ENCODE peak calls at places on chromosomes 13 and 19, in four cellular contexts. V is GM23248, J is hepatocyte, A is astrocyte. C is an unnamed sample.
A peak's percentile ranks its signal among the peaks of the same experiment; 100 is the strongest.

GRCh38 chr19:14115761-14116160 is 1.8 kb downstream of the PRKACA start:
- DNase-seq in V (no peak), A (no peak), J (no peak), C (no peak)

GRCh38 chr13:93862259-93862658 is 617.2 kb downstream of the DCT start:
- DNase-seq in A (peak; percentile 63), V (peak; percentile 60), J (no peak), C (no peak)

GRCh38 chr13:23966221-23966690 is 69.0 kb upstream of the C1QTNF9B start:
- DNase-seq in J (no peak), A (no peak), V (no peak), C (no peak)

GRCh38 chr19:33377586-33378475 is 4.3 kb downstream of the CEBPG start:
- DNase-seq in A (peak; percentile 7), J (no peak), V (peak; percentile 76), C (no peak)

GRCh38 chr13:23889598-23890224 is 511 bp upstream of the MIPEP start:
- DNase-seq in J (no peak), V (peak; percentile 65), A (peak; percentile 15), C (peak; percentile 49)

GRCh38 chr13:99605417-99606321 is 104.4 kb downstream of the TM9SF2 start:
- DNase-seq in V (peak; percentile 52), A (peak; percentile 2), J (peak; percentile 73), C (peak; percentile 69)

GRCh38 chr13:66102864-66103263 is 1127.3 kb downstream of the PCDH9 start:
- DNase-seq in A (no peak), J (no peak), V (no peak), C (no peak)

GRCh38 chr13:91056746-91057145 is 290.7 kb upstream of the MIR17HG start:
- DNase-seq in J (no peak), V (no peak), A (no peak), C (no peak)

GRCh38 chr13:50244913-50245574 is 229.8 kb downstream of the KCNRG start:
- DNase-seq in J (peak; percentile 77), A (peak; percentile 91), V (peak; percentile 88), C (peak; percentile 49)

GRCh38 chr19:40165362-40165937 is 25.8 kb upstream of the MAP3K10 start:
- DNase-seq in A (no peak), V (peak; percentile 67), J (peak; percentile 32), C (peak; percentile 84)

GRCh38 chr13:33994826-33995502 is 177.0 kb downstream of the RFC3 start:
- DNase-seq in A (no peak), V (no peak), J (no peak), C (no peak)

GRCh38 chr13:94329277-94329676 is 150.2 kb downstream of the DCT start:
- DNase-seq in J (no peak), A (peak; percentile 72), V (peak; percentile 34), C (no peak)

GRCh38 chr13:105497597-105497996 is 1037.9 kb downstream of the EFNB2 start:
- DNase-seq in A (no peak), J (no peak), V (no peak), C (no peak)

GRCh38 chr13:95457294-95457693 is 95.2 kb upstream of the CLDN10 start:
- DNase-seq in A (peak; percentile 10), V (no peak), J (no peak), C (no peak)

GRCh38 chr13:36193151-36193855 is 21.1 kb downstream of the SOHLH2 start:
- DNase-seq in J (no peak), V (peak; percentile 74), A (peak; percentile 31), C (peak; percentile 68)

GRCh38 chr13:36163809-36164308 is 32.7 kb upstream of the DCLK1 start:
- DNase-seq in J (peak; percentile 71), A (peak; percentile 96), V (peak; percentile 1), C (peak; percentile 95)

GRCh38 chr13:93268327-93269028 is 41.9 kb downstream of the GPC6 start:
- DNase-seq in V (no peak), A (no peak), J (no peak), C (no peak)

GRCh38 chr19:13788991-13789390 is 6.3 kb upstream of the ZSWIM4 start:
- DNase-seq in A (peak; percentile 91), V (peak; percentile 63), J (no peak), C (peak; percentile 41)

GRCh38 chr13:97945792-97946419 is 7.6 kb upstream of the IPO5 start:
- DNase-seq in J (no peak), V (peak; percentile 32), A (peak; percentile 48), C (no peak)

GRCh38 chr13:42041017-42041683 is 7.3 kb upstream of the DGKH start:
- DNase-seq in J (peak; percentile 75), A (peak; percentile 48), V (peak; percentile 75), C (peak; percentile 45)

GRCh38 chr13:50129065-50129922 is 114.0 kb downstream of the KCNRG start:
- DNase-seq in V (no peak), A (no peak), J (no peak), C (no peak)

GRCh38 chr13:44108345-44108858 is 228.7 kb downstream of the LACC1 start:
- DNase-seq in V (no peak), J (peak; percentile 83), A (no peak), C (no peak)

GRCh38 chr19:12365094-12365371 is 450 bp downstream of the ZNF442 start:
- DNase-seq in A (peak; percentile 22), J (no peak), V (peak; percentile 72), C (peak; percentile 58)

GRCh38 chr19:13037161-13037560 is 41.9 kb downstream of the NFIX start:
- DNase-seq in J (no peak), V (peak; percentile 92), A (peak; percentile 91), C (peak; percentile 83)

GRCh38 chr19:41192574-41193419 is at the start of gene CYP2S1:
- DNase-seq in V (peak; percentile 20), J (peak; percentile 82), A (no peak), C (no peak)

GRCh38 chr19:30719189-30719990 is 347.2 kb downstream of the ZNF536 start:
- DNase-seq in V (peak; percentile 54), J (peak; percentile 74), A (peak; percentile 8), C (peak; percentile 85)

GRCh38 chr13:110265682-110266430 is 41.1 kb downstream of the COL4A1 start:
- DNase-seq in A (no peak), V (no peak), J (no peak), C (peak; percentile 69)
- H3K4me1 ChIP-seq in A (peaks cover 30% of the 10 kb centered on the region), V (no peaks in the 10 kb centered on the region), J (peaks cover 23% of the 10 kb centered on the region), C (peaks cover 36% of the 10 kb centered on the region)

DNA sequence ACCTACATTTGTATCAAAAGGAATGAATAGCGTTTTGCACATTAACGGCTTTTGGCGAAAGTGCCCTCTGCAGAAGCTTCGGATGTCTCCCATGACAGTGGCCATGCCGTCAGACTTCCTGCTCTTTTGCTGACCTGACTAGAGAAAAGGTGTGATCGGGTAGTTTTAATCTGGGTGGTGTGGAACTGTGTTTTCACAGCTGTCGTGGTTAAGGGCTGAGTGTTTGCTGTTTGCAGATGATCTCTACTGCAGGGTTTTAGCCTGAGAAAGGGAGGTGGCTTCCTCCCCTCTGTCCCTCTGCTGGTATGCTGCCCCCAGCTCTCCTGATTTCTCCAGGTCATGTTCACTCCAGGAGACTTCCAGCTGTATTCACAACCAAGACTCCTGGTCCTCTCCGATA is 22.4 kb downstream of the ZNF71 start:
- DNase-seq in V (no peak), J (no peak), A (no peak), C (peak; percentile 55)
- H3K9me3 ChIP-seq in V (no peaks in the 10 kb centered on the region), J (peaks cover 6% of the 10 kb centered on the region), A (peaks cover 8% of the 10 kb centered on the region), C (peaks cover 10% of the 10 kb centered on the region)

GRCh38 chr19:8454218-8454617 is 9.4 kb downstream of the HNRNPM start:
- DNase-seq in J (no peak), V (no peak), A (no peak), C (no peak)
- H3K4me1 ChIP-seq in J (peaks cover 49% of the 10 kb centered on the region), V (peaks cover 31% of the 10 kb centered on the region), A (peaks cover 28% of the 10 kb centered on the region), C (peaks cover 13% of the 10 kb centered on the region)

GRCh38 chr19:8461376-8461775 is 16.6 kb downstream of the HNRNPM start:
- DNase-seq in J (no peak), A (no peak), V (no peak), C (peak; percentile 65)

GRCh38 chr19:8459095-8459494 is 14.3 kb downstream of the HNRNPM start:
- DNase-seq in J (no peak), A (no peak), V (no peak), C (no peak)

GRCh38 chr19:8461891-8462290 is 17.1 kb downstream of the HNRNPM start:
- DNase-seq in A (no peak), V (no peak), J (no peak), C (no peak)

GRCh38 chr19:8459520-8460260 is 14.9 kb downstream of the HNRNPM start:
- DNase-seq in A (peak; percentile 75), J (no peak), V (peak; percentile 91), C (no peak)

GRCh38 chr19:8460516-8461298 is 15.9 kb downstream of the HNRNPM start:
- DNase-seq in J (no peak), V (peak; percentile 61), A (no peak), C (peak; percentile 37)
- H3K9me3 ChIP-seq in J (no peaks in the 10 kb centered on the region), V (no peaks in the 10 kb centered on the region), A (no peaks in the 10 kb centered on the region), C (no peaks in the 10 kb centered on the region)

GRCh38 chr19:35807633-35808032 is 5.0 kb downstream of the PRODH2 start:
- DNase-seq in A (no peak), J (no peak), V (no peak), C (no peak)
- H3K4me1 ChIP-seq in A (no peaks in the 10 kb centered on the region), J (no peaks in the 10 kb centered on the region), V (no peaks in the 10 kb centered on the region), C (no peaks in the 10 kb centered on the region)

GRCh38 chr13:48116808-48117207 is 21.9 kb upstream of the MED4 start:
- DNase-seq in V (no peak), A (no peak), J (no peak), C (no peak)
- H3K9me3 ChIP-seq in V (no peaks in the 10 kb centered on the region), A (no peaks in the 10 kb centered on the region), J (no peaks in the 10 kb centered on the region), C (no peaks in the 10 kb centered on the region)

DNA sequence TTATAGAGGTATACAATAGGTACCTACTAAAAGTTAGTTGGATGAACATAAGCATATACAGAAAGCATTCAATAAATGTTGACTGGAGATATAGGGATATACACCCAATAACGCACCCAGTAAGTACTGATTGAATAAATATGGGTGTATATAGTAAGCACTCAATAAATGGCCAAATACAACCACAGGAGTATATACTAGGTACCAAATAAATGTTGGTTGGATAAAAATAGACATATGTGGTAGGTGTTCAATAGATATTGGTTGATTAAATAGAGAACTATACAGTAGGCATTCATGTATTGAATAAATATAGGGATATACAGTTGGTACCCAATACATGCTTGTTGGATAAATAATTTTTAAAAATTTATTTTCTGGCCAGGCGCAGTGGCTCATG is 9.4 kb downstream of the ANGPTL8 start:
- DNase-seq in A (no peak), J (no peak), V (no peak), C (no peak)
- H3K4me1 ChIP-seq in A (no peaks in the 10 kb centered on the region), J (no peaks in the 10 kb centered on the region), V (no peaks in the 10 kb centered on the region), C (no peaks in the 10 kb centered on the region)

DNA sequence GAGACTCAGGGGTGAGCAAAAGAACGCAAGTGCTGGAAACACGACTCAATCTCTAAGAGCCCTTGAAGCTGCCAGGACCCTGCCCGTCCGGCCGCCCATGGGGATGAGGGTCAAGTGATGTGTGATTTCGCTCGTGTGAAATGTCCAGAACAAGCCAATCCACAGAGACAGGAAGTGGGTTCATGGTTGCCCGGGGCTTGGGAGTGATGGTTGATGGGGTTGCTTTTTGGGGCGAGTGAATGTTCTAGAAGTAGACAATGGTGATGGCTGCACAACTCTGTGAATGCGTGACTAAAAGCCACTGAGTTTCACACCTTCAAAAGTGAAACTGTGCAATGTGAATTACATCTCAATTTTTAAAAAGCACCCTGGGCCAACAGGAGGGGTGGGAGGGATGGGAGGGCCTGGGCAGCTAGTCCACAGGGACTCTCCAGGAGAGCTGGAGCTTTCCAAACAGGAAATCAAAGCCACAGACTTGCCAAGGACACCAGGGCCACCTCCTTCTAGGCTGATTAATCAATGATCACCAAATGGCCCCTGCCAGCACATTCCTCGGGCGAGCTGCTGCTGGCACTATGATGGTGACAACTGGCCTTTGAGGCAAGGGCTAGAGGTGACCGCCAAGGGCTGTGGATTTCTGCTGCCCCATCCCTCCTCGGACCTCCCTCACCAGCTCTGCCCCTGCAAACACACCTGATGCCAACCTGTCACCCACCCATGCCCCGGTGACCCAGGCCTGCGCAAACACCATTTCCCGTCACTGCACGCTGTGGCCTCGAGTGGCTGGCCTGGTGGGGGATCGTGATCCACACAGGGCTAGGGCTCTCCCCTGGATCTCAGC is 14.0 kb downstream of the DPP9 start:
- DNase-seq in V (no peak), A (no peak), J (no peak), C (no peak)
- H3K9me3 ChIP-seq in V (no peaks in the 10 kb centered on the region), A (no peaks in the 10 kb centered on the region), J (no peaks in the 10 kb centered on the region), C (no peaks in the 10 kb centered on the region)

C was measured in SJCRH30.